ENCODE peak calls at places on chromosomes 1 and 21, in nine cellular contexts. X is GM12865, W is kidney epithelial cell, T is heart left ventricle, F is NB4, N is left ventricle myocardium inferior, E is fibroblast of the aortic adventitia, K is fibroblast of pulmonary artery, Z is WTC11. V is an unnamed sample.

GRCh38 chr1:103247517-103247916 is 139.2 kb upstream of the COL11A1 start:
- DNase-seq in F (no peak), X (no peak), E (no peak), W (no peak), N (no peak), K (no peak), Z (no peak), T (no peak), V (no peak)

GRCh38 chr1:6467224-6467623 is 1.3 kb upstream of the TNFRSF25 start:
- DNase-seq in K (no peak), T (no peak), Z (peak), N (no peak), F (no peak), W (no peak), E (no peak), X (no peak), V (no peak)

GRCh38 chr1:157155658-157156057 is 17.5 kb upstream of the ETV3 start:
- DNase-seq in Z (peak), X (no peak), T (peak), N (no peak), K (no peak), W (no peak), F (peak), E (no peak), V (no peak)

GRCh38 chr1:29417971-29418370 is 181.6 kb downstream of the PTPRU start:
- DNase-seq in E (no peak), F (no peak), Z (no peak), W (no peak), T (no peak), N (no peak), X (no peak), K (no peak), V (no peak)

GRCh38 chr1:6465461-6466005 is 440 bp downstream of the TNFRSF25 start:
- DNase-seq in X (no peak), W (no peak), E (no peak), Z (no peak), N (no peak), T (no peak), F (no peak), K (no peak), V (no peak)

GRCh38 chr1:18852501-18852900 is 7.0 kb downstream of the TAS1R2 start:
- DNase-seq in W (no peak), T (no peak), F (no peak), K (no peak), N (no peak), E (no peak), Z (no peak), X (no peak), V (no peak)

GRCh38 chr1:80293818-80294217 is 1287.3 kb upstream of the ADGRL4 start:
- DNase-seq in E (no peak), T (no peak), W (no peak), N (no peak), Z (no peak), K (no peak), F (no peak), X (no peak), V (no peak)

GRCh38 chr1:145897969-145898368 is 11.9 kb downstream of the ITGA10 start:
- DNase-seq in K (no peak), E (no peak), W (no peak), Z (no peak), T (no peak), F (no peak), X (no peak), N (no peak), V (no peak)

GRCh38 chr1:2970311-2971145 is 50.7 kb upstream of the ACTRT2 start:
- DNase-seq in E (no peak), T (no peak), X (no peak), Z (no peak), K (no peak), W (no peak), N (peak), F (no peak), V (no peak)

GRCh38 chr1:54475357-54476230 is 69.4 kb upstream of the SSBP3 start:
- DNase-seq in Z (peak), N (no peak), E (no peak), X (no peak), K (no peak), W (no peak), F (no peak), T (no peak), V (no peak)

GRCh38 chr21:39084979-39085729 is 98.1 kb downstream of the PSMG1 start:
- DNase-seq in F (no peak), T (no peak), N (no peak), W (no peak), Z (no peak), K (no peak), E (no peak), X (no peak), V (no peak)

GRCh38 chr1:37944091-37944763 is 2.6 kb downstream of the INPP5B start:
- DNase-seq in T (no peak), F (no peak), X (no peak), E (no peak), N (no peak), W (no peak), Z (no peak), K (no peak), V (no peak)

GRCh38 chr1:203175237-203176181 is at the start of gene MYBPH:
- DNase-seq in W (no peak), K (no peak), T (peak), N (peak), X (no peak), Z (no peak), F (peak), E (no peak), V (no peak)

GRCh38 chr1:20223659-20224058 is 37.3 kb upstream of the PLA2G2C start:
- DNase-seq in E (no peak), F (no peak), Z (peak), N (no peak), W (no peak), K (no peak), X (no peak), T (no peak), V (no peak)

GRCh38 chr1:54510715-54511270 is 37.2 kb upstream of the ACOT11 start:
- DNase-seq in F (peak), N (no peak), T (no peak), K (no peak), E (no peak), Z (no peak), W (no peak), X (no peak), V (no peak)

GRCh38 chr1:17218939-17219338 is 14.0 kb downstream of the PADI1 start:
- DNase-seq in K (no peak), T (no peak), X (no peak), E (no peak), Z (no peak), W (no peak), F (no peak), N (no peak), V (no peak)

GRCh38 chr1:152917794-152918193 is 9.4 kb downstream of the IVL start:
- DNase-seq in E (peak), N (no peak), W (no peak), K (no peak), T (no peak), F (peak), X (no peak), Z (no peak), V (peak)

GRCh38 chr1:230747886-230748800 is 955 bp downstream of the CAPN9 start:
- DNase-seq in N (no peak), F (no peak), E (no peak), Z (no peak), X (no peak), K (no peak), W (no peak), T (no peak), V (no peak)

GRCh38 chr1:228405979-228406265 is 713 bp downstream of the TRIM11 start:
- DNase-seq in E (no peak), K (no peak), F (no peak), N (no peak), W (no peak), Z (no peak), X (no peak), T (no peak), V (no peak)

GRCh38 chr1:224733021-224733911 is 117.1 kb downstream of the CNIH3 start:
- DNase-seq in E (peak), N (peak), Z (no peak), K (peak), T (peak), X (peak), F (no peak), W (peak), V (no peak)

GRCh38 chr1:225919906-225920305 is 4.1 kb downstream of the PYCR2 start:
- DNase-seq in T (peak), E (peak), F (no peak), W (peak), X (peak), Z (no peak), N (peak), K (peak), V (no peak)

GRCh38 chr1:154855186-154855585 is 14.9 kb downstream of the KCNN3 start:
- DNase-seq in K (no peak), N (no peak), E (no peak), F (no peak), W (no peak), Z (no peak), T (no peak), X (no peak), V (no peak)

GRCh38 chr1:31421404-31422040 is 8.5 kb downstream of the SERINC2 start:
- DNase-seq in F (peak), K (peak), X (peak), Z (peak), E (no peak), W (no peak), T (no peak), N (no peak), V (peak)

GRCh38 chr1:158008630-158009029 is 15.2 kb downstream of the KIRREL1 start:
- DNase-seq in K (no peak), T (no peak), W (no peak), E (no peak), Z (no peak), N (no peak), F (no peak), X (no peak), V (no peak)

GRCh38 chr1:192439373-192440025 is 122.7 kb downstream of the RGS21 start:
- DNase-seq in N (no peak), X (no peak), Z (no peak), E (peak), W (peak), F (no peak), T (no peak), K (peak), V (no peak)

GRCh38 chr1:23202263-23202749 is 15.0 kb downstream of the HTR1D start:
- DNase-seq in Z (no peak), E (peak), T (no peak), W (peak), X (peak), F (peak), K (peak), N (no peak), V (no peak)

GRCh38 chr1:25037174-25038074 is 107.3 kb upstream of the RUNX3 start:
- DNase-seq in X (peak), K (no peak), Z (peak), E (peak), N (no peak), F (peak), W (no peak), T (peak), V (peak)

GRCh38 chr1:160704250-160704649 is 7.4 kb downstream of the CD48 start:
- DNase-seq in K (no peak), X (no peak), T (peak), Z (no peak), F (peak), N (peak), E (no peak), W (no peak), V (no peak)

GRCh38 chr1:179230251-179230650 is 774 bp upstream of the ABL2 start:
- DNase-seq in K (peak), Z (no peak), W (no peak), F (peak), T (no peak), E (peak), X (no peak), N (no peak), V (no peak)

GRCh38 chr21:37263827-37264226 is 3.3 kb downstream of the VPS26C start:
- DNase-seq in F (no peak), W (no peak), N (no peak), T (no peak), X (no peak), Z (no peak), K (no peak), E (no peak), V (no peak)

GRCh38 chr1:7101187-7101586 is 315.9 kb downstream of the CAMTA1 start:
- DNase-seq in F (no peak), W (no peak), E (no peak), T (no peak), N (no peak), Z (no peak), X (no peak), K (no peak), V (no peak)

GRCh38 chr21:42847051-42847707 is 32.2 kb downstream of the WDR4 start:
- DNase-seq in N (peak), T (no peak), E (no peak), K (no peak), X (no peak), W (no peak), F (no peak), Z (no peak), V (no peak)

GRCh38 chr1:173113015-173113741 is 62.4 kb upstream of the TNFSF18 start:
- DNase-seq in F (no peak), K (peak), E (peak), W (no peak), X (no peak), T (no peak), N (no peak), Z (no peak), V (no peak)

GRCh38 chr1:56484695-56485094 is 94.7 kb downstream of the PLPP3 start:
- DNase-seq in K (no peak), E (no peak), Z (no peak), T (no peak), W (no peak), F (no peak), N (no peak), X (no peak), V (no peak)

GRCh38 chr1:113684153-113684541 is 75.1 kb downstream of the PHTF1 start:
- DNase-seq in N (peak), Z (no peak), W (no peak), T (peak), K (peak), F (no peak), E (peak), X (no peak), V (no peak)

GRCh38 chr1:1085911-1086841 is 12.1 kb upstream of the RNF223 start:
- DNase-seq in T (no peak), K (no peak), Z (no peak), E (no peak), X (no peak), F (no peak), N (no peak), W (no peak), V (no peak)

GRCh38 chr1:227449051-227449450 is 114.3 kb upstream of the ZNF678 start:
- DNase-seq in W (no peak), Z (peak), K (no peak), T (no peak), F (peak), N (no peak), X (peak), E (no peak), V (peak)

GRCh38 chr1:32040711-32041110 is 27.0 kb downstream of the KHDRBS1 start:
- DNase-seq in Z (no peak), W (no peak), K (no peak), X (no peak), E (no peak), N (no peak), F (no peak), T (no peak), V (no peak)

GRCh38 chr1:32773018-32773763 is 44.0 kb downstream of the YARS1 start:
- DNase-seq in F (peak), K (peak), T (peak), Z (peak), N (peak), W (no peak), E (peak), X (peak), V (peak)

GRCh38 chr1:182877842-182878241 is 38.7 kb downstream of the DHX9 start:
- DNase-seq in K (no peak), X (no peak), F (no peak), N (no peak), Z (no peak), T (no peak), E (no peak), W (no peak), V (no peak)

GRCh38 chr1:216599851-216600250 is 123.4 kb downstream of the ESRRG start:
- DNase-seq in T (no peak), W (no peak), K (no peak), Z (no peak), N (no peak), F (no peak), E (no peak), X (no peak), V (no peak)

GRCh38 chr1:216604771-216605170 is 118.5 kb downstream of the ESRRG start:
- DNase-seq in E (no peak), X (no peak), T (no peak), F (no peak), Z (no peak), N (no peak), W (no peak), K (no peak), V (no peak)

GRCh38 chr1:216601427-216601751 is 121.8 kb downstream of the ESRRG start:
- DNase-seq in F (no peak), K (no peak), E (no peak), Z (no peak), T (no peak), W (no peak), N (no peak), X (no peak), V (no peak)

GRCh38 chr1:216598448-216598847 is 124.8 kb downstream of the ESRRG start:
- DNase-seq in X (no peak), Z (no peak), T (no peak), W (no peak), K (no peak), N (no peak), F (no peak), E (no peak), V (no peak)

GRCh38 chr1:216600730-216601426 is 122.4 kb downstream of the ESRRG start:
- DNase-seq in E (peak), F (no peak), T (peak), N (peak), X (peak), W (no peak), K (peak), Z (peak), V (peak)
- TF ChIP-seq CTCF in E (peak), F (no peak), T (peak), N (peak), X (peak), W (peak), K (peak), Z (no peak), V (no peak)

DNA sequence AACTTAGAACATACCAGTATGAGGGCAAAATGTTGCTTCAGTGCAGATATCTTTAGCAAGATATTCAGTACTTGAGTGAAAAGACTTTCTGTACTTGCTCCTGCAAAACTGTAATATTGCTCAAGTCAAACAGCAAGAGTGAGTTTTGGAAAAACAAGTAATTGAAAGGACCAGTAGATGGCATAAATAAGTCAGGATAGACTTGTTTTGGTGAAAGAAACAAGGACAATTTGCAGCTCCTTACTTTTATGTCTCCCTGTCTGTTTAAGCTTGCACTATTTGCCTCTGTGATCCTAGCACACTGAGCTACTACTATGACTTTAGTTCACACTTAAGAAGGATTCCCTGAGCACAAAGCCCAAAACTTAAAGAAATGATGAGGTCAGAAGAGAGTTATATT is 39.1 kb downstream of the IFI44 start:
- DNase-seq in T (no peak), E (peak), X (no peak), F (peak), W (peak), N (no peak), Z (no peak), K (peak), V (no peak)
- TF ChIP-seq CTCF in T (no peak), E (peak), X (no peak), F (no peak), W (peak), N (peak), Z (no peak), K (peak), V (no peak)

GRCh38 chr1:13539683-13540082 is 25.9 kb upstream of the LRRC38 start:
- DNase-seq in Z (no peak), W (no peak), T (no peak), K (no peak), E (no peak), F (no peak), X (no peak), N (no peak), V (no peak)
- TF ChIP-seq CTCF in Z (no peak), W (no peak), T (no peak), K (no peak), E (no peak), F (no peak), X (no peak), N (no peak), V (no peak)

DNA sequence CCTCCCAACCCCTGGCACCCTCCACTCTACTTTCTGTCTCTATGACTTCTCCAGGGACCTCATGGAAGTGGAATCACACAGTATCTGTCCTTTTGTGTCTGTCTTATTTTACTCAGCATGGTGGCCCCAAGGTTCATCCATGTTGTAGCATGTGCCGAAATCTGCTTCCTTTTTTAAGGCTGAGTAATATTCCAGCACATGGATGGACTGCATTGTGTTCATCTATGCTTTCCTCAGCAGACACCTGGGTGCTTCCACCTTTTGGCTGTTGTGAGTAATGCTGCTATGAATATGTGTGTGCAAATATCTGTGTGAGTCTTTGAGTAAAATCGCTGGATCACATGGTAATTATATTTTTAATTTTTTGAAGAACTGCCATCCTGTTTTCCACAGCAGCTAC is 1.6 kb upstream of the PFKL start:
- DNase-seq in W (no peak), F (no peak), T (no peak), K (peak), E (peak), X (peak), Z (no peak), N (no peak), V (no peak)
- TF ChIP-seq CTCF in W (peak), F (no peak), T (no peak), K (peak), E (peak), X (peak), Z (no peak), N (no peak), V (no peak)

GRCh38 chr1:85707990-85708825 is at the start of gene ZNHIT6:
- DNase-seq in T (peak), E (peak), F (peak), N (peak), K (peak), W (peak), Z (peak), X (peak), V (peak)
- TF ChIP-seq CTCF in T (peak), E (peak), F (peak), N (peak), K (peak), W (peak), Z (no peak), X (peak), V (peak)

V was measured in endothelial cell.